ENCODE peak calls at places on chromosomes 2 and 18, in nine cellular contexts. F is breast epithelium; A is hepatocyte; X is lower lobe of right lung; Z is iPS DF 6.9; D is HL-60; H is PC-3; C is CD8-positive, alpha-beta T cell; M is H9. Y is an unnamed sample.

GRCh38 chr18:74242451-74243096 is 49.2 kb downstream of the CYB5A start:
- DNase-seq in D (no peak), A (peak), X (no peak), C (no peak), Z (no peak), F (no peak), M (no peak), H (peak), Y (no peak)

GRCh38 chr2:235005603-235006259 is 53.9 kb downstream of the SH3BP4 start:
- DNase-seq in H (no peak), Z (peak), A (peak), F (no peak), D (no peak), X (no peak), M (peak), C (no peak), Y (peak)

GRCh38 chr2:60552851-60553495 is 481 bp downstream of the BCL11A start:
- DNase-seq in F (no peak), H (no peak), D (no peak), X (no peak), A (no peak), C (no peak), M (no peak), Z (no peak), Y (no peak)

GRCh38 chr2:45962522-45962921 is 311.0 kb downstream of the PRKCE start:
- DNase-seq in H (peak), X (no peak), A (peak), D (no peak), Z (no peak), C (no peak), F (peak), M (no peak), Y (peak)

GRCh38 chr2:66547113-66547512 is 112.2 kb downstream of the MEIS1 start:
- DNase-seq in D (no peak), A (no peak), M (no peak), X (no peak), C (no peak), Z (no peak), F (no peak), H (no peak), Y (no peak)

GRCh38 chr2:165863816-165864221 is 69.8 kb upstream of the GALNT3 start:
- DNase-seq in H (no peak), Z (no peak), F (no peak), D (no peak), M (no peak), X (no peak), A (no peak), C (no peak), Y (no peak)

GRCh38 chr2:133641497-133641896 is 73.2 kb upstream of the NCKAP5 start:
- DNase-seq in M (peak), F (peak), X (no peak), H (peak), Z (peak), A (peak), C (no peak), D (no peak), Y (peak)

GRCh38 chr2:163834841-163835240 is 99.0 kb upstream of the FIGN start:
- DNase-seq in X (no peak), Z (no peak), H (no peak), M (no peak), D (no peak), A (no peak), C (no peak), F (no peak), Y (no peak)

GRCh38 chr2:54274781-54275242 is 18.8 kb upstream of the TSPYL6 start:
- DNase-seq in A (no peak), C (no peak), F (no peak), Z (no peak), H (no peak), D (no peak), M (no peak), X (no peak), Y (no peak)

GRCh38 chr2:85529809-85530208 is 9.2 kb upstream of the MAT2A start:
- DNase-seq in A (no peak), H (no peak), D (no peak), Z (no peak), F (no peak), X (no peak), M (no peak), C (no peak), Y (no peak)

GRCh38 chr18:43022874-43023273 is 92.6 kb downstream of the RIT2 start:
- DNase-seq in D (no peak), A (no peak), C (no peak), F (no peak), X (no peak), Z (no peak), M (no peak), H (no peak), Y (no peak)

GRCh38 chr2:155099784-155100183 is 401.3 kb downstream of the KCNJ3 start:
- DNase-seq in A (peak), M (peak), D (no peak), X (no peak), Z (no peak), C (no peak), H (peak), F (no peak), Y (no peak)

GRCh38 chr2:202178342-202178958 is 59.9 kb downstream of the SUMO1 start:
- DNase-seq in Z (peak), D (peak), A (peak), H (peak), X (no peak), C (peak), F (peak), M (peak), Y (peak)

GRCh38 chr2:144210076-144210475 is 309.8 kb downstream of the ZEB2 start:
- DNase-seq in H (no peak), D (no peak), Z (no peak), F (no peak), X (no peak), A (no peak), C (no peak), M (no peak), Y (no peak)

GRCh38 chr2:134391751-134392160 is 137.9 kb downstream of the MGAT5 start:
- DNase-seq in H (peak), M (no peak), D (no peak), F (no peak), C (no peak), X (no peak), Z (no peak), A (no peak), Y (no peak)

GRCh38 chr2:55163258-55163657 is 68.8 kb downstream of the CLHC1 start:
- DNase-seq in C (no peak), H (no peak), A (no peak), Z (no peak), M (no peak), X (no peak), D (no peak), F (no peak), Y (no peak)

GRCh38 chr18:814300-815084 is 2.5 kb upstream of the YES1 start:
- DNase-seq in D (no peak), M (peak), C (no peak), F (no peak), X (no peak), H (no peak), A (no peak), Z (no peak), Y (no peak)

GRCh38 chr2:71472019-71472418 is 18.7 kb downstream of the DYSF start:
- DNase-seq in M (no peak), Z (no peak), H (peak), A (no peak), F (no peak), C (no peak), X (no peak), D (no peak), Y (no peak)
- H3K27ac ChIP-seq in M (no peak), Z (no peak), H (no peak), A (no peak), F (no peak), C (no peak), X (no peak), D (no peak), Y (no peak)

DNA sequence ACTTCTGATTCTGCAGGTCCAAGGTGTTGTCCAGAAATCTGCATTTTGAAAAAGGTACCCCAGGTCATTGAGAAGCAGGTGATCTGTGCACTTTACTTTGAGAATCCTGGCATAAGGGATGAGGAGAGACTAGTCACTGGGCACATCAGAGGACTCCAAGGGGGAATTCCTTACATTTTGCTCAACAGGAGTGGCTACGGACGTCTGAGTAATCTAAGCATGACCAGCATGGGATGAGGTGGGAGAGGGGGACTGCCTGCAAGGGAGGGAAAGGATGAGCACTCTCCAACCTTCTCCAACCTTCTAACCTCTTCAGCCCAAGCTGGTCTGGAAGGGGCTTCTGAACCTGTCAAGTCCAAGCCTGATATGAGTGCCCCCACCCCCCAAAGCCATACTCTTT is 55.5 kb downstream of the MARCHF4 start:
- DNase-seq in D (no peak), Z (no peak), C (no peak), H (peak), M (no peak), F (no peak), X (no peak), A (no peak), Y (no peak)
- H3K27ac ChIP-seq in D (no peak), Z (no peak), C (no peak), H (peak), M (no peak), F (no peak), X (no peak), A (no peak), Y (no peak)

GRCh38 chr2:103401621-103402020 is 639.8 kb downstream of the TMEM182 start:
- DNase-seq in A (peak), M (peak), H (peak), Z (peak), X (no peak), D (no peak), F (no peak), C (no peak), Y (no peak)

GRCh38 chr2:103396152-103396551 is 634.3 kb downstream of the TMEM182 start:
- DNase-seq in A (no peak), H (no peak), C (no peak), F (no peak), M (peak), D (no peak), Z (peak), X (no peak), Y (no peak)
- H3K27ac ChIP-seq in A (no peak), H (no peak), C (no peak), F (no peak), M (peak), D (no peak), Z (no peak), X (no peak), Y (no peak)

GRCh38 chr2:28268386-28268785 is 124.3 kb upstream of the FOSL2 start:
- DNase-seq in C (no peak), F (no peak), Z (no peak), M (no peak), X (no peak), D (no peak), A (no peak), H (no peak), Y (no peak)

GRCh38 chr2:28269019-28269784 is 123.5 kb upstream of the FOSL2 start:
- DNase-seq in M (no peak), F (no peak), Z (no peak), H (peak), C (no peak), D (no peak), X (no peak), A (peak), Y (no peak)

GRCh38 chr2:28271914-28272240 is 120.8 kb upstream of the FOSL2 start:
- DNase-seq in H (no peak), M (no peak), X (no peak), C (no peak), D (no peak), F (no peak), Z (no peak), A (no peak), Y (no peak)

GRCh38 chr2:28271231-28271913 is 121.3 kb upstream of the FOSL2 start:
- DNase-seq in H (no peak), Z (no peak), D (no peak), M (no peak), A (no peak), C (no peak), F (no peak), X (no peak), Y (no peak)

DNA sequence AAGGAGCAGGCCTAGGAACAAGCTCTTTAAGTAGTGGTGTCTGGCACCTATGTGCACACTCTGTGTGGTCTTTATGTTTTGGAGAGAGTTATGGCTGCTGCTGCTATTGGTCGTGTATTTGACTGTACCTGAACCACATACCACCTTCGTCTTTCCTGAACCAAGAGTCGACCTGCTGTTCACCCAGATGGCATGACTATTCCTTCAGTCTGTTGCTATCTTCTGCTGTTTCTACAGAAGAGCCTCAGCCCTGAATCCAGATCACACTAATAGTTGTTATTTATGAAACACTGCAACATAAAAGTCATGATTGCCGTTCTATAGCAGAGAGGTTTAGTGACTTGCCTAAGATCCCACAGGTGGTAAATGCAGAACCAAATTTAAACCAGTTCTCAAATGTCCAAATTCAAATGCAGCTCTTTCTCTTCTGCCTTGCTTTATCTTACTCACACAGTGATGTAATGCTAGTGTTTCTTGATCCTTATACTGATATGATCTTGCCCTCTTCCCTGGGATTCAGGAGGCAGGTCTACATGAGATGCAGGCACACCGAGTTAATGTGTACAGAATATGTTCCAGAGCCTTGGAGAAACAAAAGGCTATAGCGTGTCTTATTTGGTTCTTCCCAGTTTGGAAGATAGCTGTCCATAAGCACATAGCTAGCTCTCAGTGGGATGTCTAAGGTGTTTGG is 122.1 kb upstream of the FOSL2 start:
- DNase-seq in A (no peak), C (no peak), F (no peak), Z (no peak), M (no peak), X (no peak), D (no peak), H (no peak), Y (no peak)
- H3K27ac ChIP-seq in A (peak), C (no peak), F (no peak), Z (no peak), M (no peak), X (no peak), D (no peak), H (no peak), Y (no peak)

DNA sequence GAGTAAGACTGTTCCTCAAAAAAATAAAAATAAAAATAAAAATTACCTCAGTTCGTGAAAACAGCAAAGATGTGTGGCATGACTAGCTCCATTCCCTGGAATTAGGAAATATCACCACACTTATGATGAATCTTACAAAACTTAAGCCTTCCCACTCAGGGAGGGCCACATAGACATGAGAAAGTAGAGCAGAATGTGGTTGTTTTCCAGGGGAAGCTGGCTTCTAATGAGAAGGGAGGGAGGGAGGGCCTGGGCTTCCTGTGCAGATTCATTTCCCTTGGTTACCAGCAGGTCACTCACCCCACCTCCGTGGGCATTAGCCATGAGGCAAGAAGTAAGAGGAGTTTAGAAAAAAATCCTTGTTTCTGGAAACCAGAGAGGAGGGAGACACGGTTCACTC is 95.9 kb upstream of the RMDN2 start:
- DNase-seq in X (peak), A (peak), F (no peak), C (no peak), D (peak), M (no peak), H (peak), Z (no peak), Y (no peak)
- H3K27ac ChIP-seq in X (peak), A (no peak), F (peak), C (no peak), D (peak), M (no peak), H (no peak), Z (no peak), Y (no peak)

GRCh38 chr2:232537079-232537478 is 2.4 kb upstream of the CHRNG start:
- DNase-seq in A (no peak), C (no peak), H (no peak), Z (no peak), F (no peak), M (peak), X (peak), D (no peak), Y (no peak)
- H3K27ac ChIP-seq in A (no peak), C (no peak), H (no peak), Z (no peak), F (no peak), M (no peak), X (no peak), D (no peak), Y (no peak)

GRCh38 chr18:45825258-45825744 is at the start of gene SIGLEC15:
- DNase-seq in D (no peak), F (no peak), C (no peak), Z (no peak), M (no peak), X (no peak), H (no peak), A (no peak), Y (no peak)
- H3K27ac ChIP-seq in D (no peak), F (no peak), C (no peak), Z (no peak), M (no peak), X (no peak), H (peak), A (no peak), Y (no peak)

Y was measured in substantia nigra.